ENCODE peak calls at places on chromosomes 5 and 9, in ten cellular contexts. B is colonic mucosa, U is PC-9, J is IMR-90, R is GM12878, S is WERI-Rb-1, E is HAP-1, P is A549, A is cardiac muscle cell, X is hepatocyte. Y is an unnamed sample.

GRCh38 chr5:166962470-166962869 is 1329.0 kb upstream of the WWC1 start:
- DNase-seq in B (no peak), U (no peak), J (no peak), R (no peak), S (no peak), E (no peak), P (no peak), A (peak; percentile 48), X (peak; percentile 7), Y (no peak)

GRCh38 chr9:75993434-75993833 is 103.0 kb downstream of the PCSK5 start:
- DNase-seq in B (no peak), U (peak; percentile 43), J (peak; percentile 41), R (no peak), S (no peak), E (no peak), P (no peak), A (peak; percentile 52), X (peak; percentile 32), Y (no peak)

GRCh38 chr5:64811050-64811640 is 42.4 kb downstream of the CWC27 start:
- DNase-seq in B (peak; percentile 18), U (no peak), J (peak; percentile 81), R (peak; percentile 5), S (no peak), E (peak; percentile 9), P (peak; percentile 17), A (peak; percentile 82), X (peak; percentile 56), Y (peak; percentile 32)

GRCh38 chr9:116368680-116369079 is 215.1 kb downstream of the PAPPA start:
- DNase-seq in B (no peak), U (no peak), J (no peak), R (no peak), S (no peak), E (no peak), P (no peak), A (no peak), X (no peak), Y (no peak)

GRCh38 chr5:9610344-9610743 is 19.8 kb downstream of the TAS2R1 start:
- DNase-seq in B (no peak), U (no peak), J (no peak), R (no peak), S (no peak), E (no peak), P (no peak), A (no peak), X (no peak), Y (no peak)

GRCh38 chr5:173010021-173010420 is 26.4 kb downstream of the ATP6V0E1 start:
- DNase-seq in B (no peak), U (no peak), J (peak; percentile 62), R (peak; percentile 20), S (no peak), E (no peak), P (no peak), A (no peak), X (no peak), Y (no peak)

GRCh38 chr9:136011703-136012496 is 50.7 kb upstream of the UBAC1 start:
- DNase-seq in B (peak; percentile 44), U (no peak), J (peak; percentile 59), R (no peak), S (no peak), E (no peak), P (no peak), A (peak; percentile 96), X (peak; percentile 86), Y (no peak)

GRCh38 chr9:3698531-3698930 is 172.7 kb upstream of the RFX3 start:
- DNase-seq in B (no peak), U (no peak), J (no peak), R (no peak), S (no peak), E (no peak), P (no peak), A (no peak), X (no peak), Y (no peak)

GRCh38 chr5:80653497-80653896 is 955 bp upstream of the MSH3 start:
- DNase-seq in B (peak; percentile 29), U (no peak), J (no peak), R (no peak), S (no peak), E (no peak), P (no peak), A (no peak), X (no peak), Y (no peak)

GRCh38 chr5:54361683-54362411 is 51.5 kb upstream of the ARL15 start:
- DNase-seq in B (no peak), U (no peak), J (no peak), R (no peak), S (no peak), E (no peak), P (no peak), A (peak; percentile 58), X (peak; percentile 49), Y (no peak)

GRCh38 chr5:6905883-6906282 is 192.7 kb downstream of the TENT4A start:
- DNase-seq in B (no peak), U (no peak), J (no peak), R (no peak), S (no peak), E (no peak), P (no peak), A (no peak), X (no peak), Y (no peak)

GRCh38 chr9:93669116-93669957 is 93.0 kb downstream of the PHF2 start:
- DNase-seq in B (peak; percentile 12), U (no peak), J (no peak), R (no peak), S (peak; percentile 20), E (no peak), P (no peak), A (no peak), X (no peak), Y (no peak)

GRCh38 chr5:10631597-10631996 is 67.7 kb downstream of the ANKRD33B start:
- DNase-seq in B (no peak), U (no peak), J (no peak), R (no peak), S (no peak), E (no peak), P (no peak), A (no peak), X (no peak), Y (no peak)

GRCh38 chr5:172163346-172163745 is 24.7 kb downstream of the STK10 start:
- DNase-seq in B (no peak), U (no peak), J (peak; percentile 43), R (no peak), S (no peak), E (no peak), P (no peak), A (no peak), X (no peak), Y (no peak)

GRCh38 chr5:3200356-3200755 is 395.3 kb upstream of the IRX1 start:
- DNase-seq in B (no peak), U (no peak), J (no peak), R (no peak), S (no peak), E (no peak), P (no peak), A (no peak), X (no peak), Y (no peak)

GRCh38 chr5:3199941-3200340 is 395.7 kb upstream of the IRX1 start:
- DNase-seq in B (no peak), U (no peak), J (no peak), R (no peak), S (no peak), E (no peak), P (no peak), A (no peak), X (no peak), Y (no peak)

GRCh38 chr5:3202570-3202969 is 393.1 kb upstream of the IRX1 start:
- DNase-seq in B (no peak), U (no peak), J (no peak), R (no peak), S (no peak), E (no peak), P (no peak), A (no peak), X (no peak), Y (no peak)

GRCh38 chr5:3201941-3202340 is 393.7 kb upstream of the IRX1 start:
- DNase-seq in B (no peak), U (no peak), J (no peak), R (no peak), S (no peak), E (no peak), P (no peak), A (no peak), X (no peak), Y (no peak)

DNA sequence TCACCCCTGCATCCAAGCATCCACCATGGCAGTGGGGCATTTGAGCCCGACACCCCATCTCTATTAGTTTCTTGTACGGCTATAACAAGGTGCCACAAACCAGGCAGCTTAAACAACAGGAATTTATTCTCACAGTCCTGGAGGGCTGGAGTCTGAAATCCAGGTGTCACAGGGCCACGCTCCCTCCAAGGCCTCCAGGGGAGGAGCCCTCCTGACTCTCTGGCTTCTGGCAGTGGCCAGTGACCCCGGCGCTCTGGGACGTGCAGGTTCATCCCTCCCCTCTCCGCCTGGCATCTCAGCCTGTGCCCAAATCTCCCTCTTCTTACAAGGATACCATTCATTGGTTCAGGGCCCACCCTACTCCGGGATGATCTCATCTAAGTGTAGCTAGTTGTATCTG is 394.5 kb upstream of the IRX1 start:
- DNase-seq in B (no peak), U (no peak), J (no peak), R (no peak), S (no peak), E (no peak), P (no peak), A (no peak), X (no peak), Y (no peak)
- H3K9me3 ChIP-seq in B (no peaks in the 10 kb centered on the region), U (no peaks in the 10 kb centered on the region), J (peaks cover 39% of the 10 kb centered on the region), R (no peaks in the 10 kb centered on the region), S (peaks cover 4% of the 10 kb centered on the region), E (no peaks in the 10 kb centered on the region), P (no peaks in the 10 kb centered on the region), A (no peaks in the 10 kb centered on the region), X (no peaks in the 10 kb centered on the region), Y (no peaks in the 10 kb centered on the region)

GRCh38 chr5:168819004-168819626 is 239.9 kb upstream of the PANK3 start:
- DNase-seq in B (no peak), U (no peak), J (no peak), R (no peak), S (no peak), E (peak; percentile 40), P (no peak), A (no peak), X (no peak), Y (no peak)
- H3K9me3 ChIP-seq in B (no peaks in the 10 kb centered on the region), U (no peaks in the 10 kb centered on the region), J (no peaks in the 10 kb centered on the region), R (no peaks in the 10 kb centered on the region), S (peaks cover 6% of the 10 kb centered on the region), E (no peaks in the 10 kb centered on the region), P (no peaks in the 10 kb centered on the region), A (no peaks in the 10 kb centered on the region), X (no peaks in the 10 kb centered on the region), Y (no peaks in the 10 kb centered on the region)

GRCh38 chr5:179115307-179115706 is 55.1 kb downstream of the ZNF354C start:
- DNase-seq in B (no peak), U (no peak), J (no peak), R (no peak), S (no peak), E (no peak), P (no peak), A (no peak), X (no peak), Y (no peak)
- H3K9me3 ChIP-seq in B (no peaks in the 10 kb centered on the region), U (peaks cover 2% of the 10 kb centered on the region), J (peaks cover 39% of the 10 kb centered on the region), R (no peaks in the 10 kb centered on the region), S (no peaks in the 10 kb centered on the region), E (no peaks in the 10 kb centered on the region), P (peaks cover 16% of the 10 kb centered on the region), A (no peaks in the 10 kb centered on the region), X (no peaks in the 10 kb centered on the region), Y (no peaks in the 10 kb centered on the region)

DNA sequence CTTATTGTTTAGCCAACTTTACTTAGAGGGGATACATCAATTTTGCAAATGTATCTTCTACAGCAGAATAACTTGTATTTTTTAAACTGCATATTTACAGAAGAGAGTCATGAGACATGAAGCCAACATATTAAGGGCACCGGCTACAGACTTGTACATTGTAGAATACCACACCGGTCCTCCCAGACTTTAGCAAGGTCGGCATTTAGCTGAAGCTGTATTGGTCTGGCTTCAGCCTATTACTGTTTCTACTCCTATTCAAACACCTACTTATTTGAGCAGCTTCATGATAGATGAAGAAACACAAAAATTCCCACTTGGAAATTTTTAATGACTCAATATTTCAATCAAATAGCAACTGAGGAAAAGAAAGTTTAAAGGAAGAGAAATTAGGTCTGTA is 33.0 kb downstream of the NR3C1 start:
- DNase-seq in B (no peak), U (no peak), J (no peak), R (no peak), S (no peak), E (no peak), P (no peak), A (no peak), X (no peak), Y (no peak)
- H3K9me3 ChIP-seq in B (no peaks in the 10 kb centered on the region), U (no peaks in the 10 kb centered on the region), J (peaks cover 2% of the 10 kb centered on the region), R (peaks cover 5% of the 10 kb centered on the region), S (no peaks in the 10 kb centered on the region), E (no peaks in the 10 kb centered on the region), P (no peaks in the 10 kb centered on the region), A (no peaks in the 10 kb centered on the region), X (no peaks in the 10 kb centered on the region), Y (no peaks in the 10 kb centered on the region)

Y was measured in SK-N-MC.